ENCODE peak calls at places on chromosomes 12 and 14, in four cellular contexts. W is body of pancreas, E is uterus, I is breast epithelium. V is an unnamed sample. For H3K9me3, the result is how much of the 10 kb centered on the place peaks cover.

GRCh38 chr14:74176404-74176788 is 62.9 kb upstream of the VSX2 start:
- DNase-seq in W (no peak), E (no peak), I (no peak), V (no peak)

GRCh38 chr12:89263153-89263552 is 89.1 kb downstream of the DUSP6 start:
- DNase-seq in W (no peak), E (no peak), I (no peak), V (no peak)

GRCh38 chr14:36383674-36384421 is 63.4 kb upstream of the MBIP start:
- DNase-seq in W (no peak), E (no peak), I (peak), V (no peak)

GRCh38 chr14:102155150-102155549 is 15.5 kb downstream of the WDR20 start:
- DNase-seq in W (no peak), E (no peak), I (no peak), V (no peak)

GRCh38 chr12:752673-753400 is 458 bp downstream of the WNK1 start:
- DNase-seq in W (peak), E (no peak), I (peak), V (peak)

GRCh38 chr12:64587447-64587846 is 22.8 kb upstream of the RASSF3 start:
- DNase-seq in W (no peak), E (no peak), I (no peak), V (no peak)

GRCh38 chr12:11648514-11649412 is 711 bp upstream of the ETV6 start:
- DNase-seq in W (peak), E (peak), I (peak), V (peak)

GRCh38 chr14:97061714-97062113 is 264.5 kb downstream of the VRK1 start:
- DNase-seq in W (no peak), E (no peak), I (no peak), V (no peak)

GRCh38 chr14:64513271-64513670 is 8.7 kb downstream of the ZBTB1 start:
- DNase-seq in W (no peak), E (no peak), I (no peak), V (no peak)

GRCh38 chr12:19739195-19739776 is 300.0 kb downstream of the AEBP2 start:
- DNase-seq in W (peak), E (peak), I (no peak), V (peak)

GRCh38 chr14:83940253-83940652 is 1589.7 kb upstream of the FLRT2 start:
- DNase-seq in W (peak), E (no peak), I (no peak), V (no peak)
- H3K9me3 ChIP-seq in W (under half), E (under half), I (under half), V (under half)

GRCh38 chr14:99200654-99201005 is 71.4 kb downstream of the BCL11B start:
- DNase-seq in W (no peak), E (no peak), I (no peak), V (no peak)
- H3K4me3 ChIP-seq in W (no peak), E (no peak), I (no peak), V (no peak)

GRCh38 chr14:83779266-83779665 is 1750.7 kb upstream of the FLRT2 start:
- DNase-seq in W (no peak), E (no peak), I (no peak), V (no peak)
- H3K9me3 ChIP-seq in W (under half), E (under half), I (under half), V (under half)

GRCh38 chr12:85007836-85008235 is 28.2 kb downstream of the TSPAN19 start:
- DNase-seq in W (peak), E (no peak), I (no peak), V (no peak)
- H3K4me3 ChIP-seq in W (no peak), E (no peak), I (no peak), V (no peak)

DNA sequence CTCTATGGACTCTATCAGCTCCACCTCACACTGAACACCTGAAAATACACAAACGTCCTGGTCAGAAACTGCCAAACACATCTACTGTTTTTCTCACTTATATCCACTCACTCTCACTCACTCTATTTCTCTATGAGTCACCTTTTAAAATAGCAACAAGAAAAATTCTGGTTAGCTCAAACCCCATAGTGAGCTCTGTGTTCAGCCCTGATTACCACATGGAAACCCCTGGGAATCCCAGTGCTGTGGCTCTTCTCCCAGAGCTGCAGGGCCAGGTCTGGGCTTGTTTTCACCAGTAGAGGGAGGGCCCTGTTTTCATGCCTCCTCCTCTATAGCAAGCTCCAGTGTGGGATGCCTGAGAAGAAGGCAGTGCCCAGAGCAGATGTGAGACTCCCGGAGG is 1126.1 kb downstream of the TMEM121 start:
- DNase-seq in W (no peak), E (no peak), I (no peak), V (no peak)
- H3K9me3 ChIP-seq in W (under half), E (under half), I (under half), V (under half)

DNA sequence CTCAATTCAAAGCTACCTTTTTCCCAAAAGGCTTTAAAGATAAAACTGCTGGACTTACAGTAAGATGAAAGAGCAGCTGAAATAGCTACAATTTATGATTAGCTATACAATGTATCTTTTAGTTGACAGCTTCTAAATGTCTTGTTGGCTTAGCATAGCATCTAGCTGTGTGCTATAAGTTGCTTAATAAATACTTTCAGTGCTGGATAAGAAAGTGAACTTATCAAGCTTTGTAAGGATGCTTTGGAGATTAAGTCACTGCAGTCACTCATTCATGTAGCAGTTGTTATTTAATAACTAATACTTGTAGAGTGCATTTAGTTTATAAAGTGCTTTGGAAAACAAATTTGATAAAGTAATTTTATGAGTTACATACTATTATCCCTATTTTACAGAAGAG is 14.6 kb downstream of the CFAP54 start:
- DNase-seq in W (no peak), E (no peak), I (no peak), V (no peak)
- H3K4me3 ChIP-seq in W (no peak), E (no peak), I (no peak), V (no peak)

DNA sequence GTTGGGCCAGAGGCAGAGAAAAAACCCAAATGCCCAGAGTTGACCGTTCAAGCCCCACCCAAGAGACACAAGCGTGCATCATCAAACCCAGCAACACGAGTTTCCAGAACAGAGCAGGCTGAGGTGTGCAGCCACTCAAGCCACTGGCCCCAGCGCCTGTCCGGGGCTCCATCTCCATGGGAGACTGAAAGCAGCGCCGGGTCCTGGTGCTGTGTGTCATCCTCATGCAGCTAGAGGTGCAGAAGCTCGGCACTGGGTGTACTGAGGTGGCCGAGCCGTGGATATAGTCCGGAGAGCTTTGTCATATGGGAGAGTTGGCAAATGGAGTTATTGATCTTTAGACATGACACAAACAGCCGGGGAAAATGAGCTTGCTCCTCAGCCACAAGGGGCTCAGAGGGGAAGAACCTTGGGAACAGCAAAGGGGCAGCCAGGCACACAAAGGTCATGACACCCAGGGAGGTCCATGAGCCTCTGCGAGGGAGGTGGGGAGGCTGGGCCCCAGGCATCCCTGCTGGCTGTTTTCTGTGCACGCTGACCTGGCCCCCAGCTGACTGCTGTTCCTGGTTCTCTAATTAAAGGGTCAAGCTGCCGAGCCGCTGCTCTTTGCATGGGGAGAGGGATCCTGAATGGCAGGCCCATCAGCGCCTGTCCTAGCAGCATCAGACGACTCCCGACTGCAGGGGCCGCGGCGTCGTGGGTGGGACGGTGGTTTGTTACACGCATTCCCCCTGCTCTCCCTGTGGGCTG is 145.5 kb upstream of the SFSWAP start:
- DNase-seq in W (no peak), E (no peak), I (no peak), V (no peak)
- H3K9me3 ChIP-seq in W (under half), E (under half), I (under half), V (under half)

GRCh38 chr12:104951759-104952509 is 6.2 kb downstream of the SLC41A2 start:
- DNase-seq in W (no peak), E (no peak), I (no peak), V (no peak)
- H3K4me3 ChIP-seq in W (no peak), E (no peak), I (no peak), V (no peak)